ENCODE peak calls at places on chromosomes 1 and 21, in seven cellular contexts. E is small intestine; S is stromal cell of bone marrow; M is stimulated activated CD4-positive, alpha-beta T cell treated with anti-CD3 and anti-CD28 coated beads, Interleukin-2, amount 100 ng/mL, for 24 hours; Z is NCI-H2081 treated with DMSO at 0.1 percent for 48 hours; I is activated CD8-positive, alpha-beta T cell treated with anti-CD3 and anti-CD28 coated beads for 36 hours; V is SK-N-DZ. X is an unnamed sample.
A peak's percentile ranks its signal among the peaks of the same experiment; 100 is the strongest.

GRCh38 chr1:24151175-24151533 is 8.2 kb upstream of the IL22RA1 start:
- DNase-seq in E (peak; percentile 93), S (no peak), M (peak; percentile 9), Z (no peak), I (peak; percentile 41), V (no peak), X (peak; percentile 93)

GRCh38 chr1:32541064-32541566 is 1.9 kb downstream of the ZBTB8A start:
- DNase-seq in E (no peak), S (no peak), M (no peak), Z (no peak), I (no peak), V (no peak), X (no peak)

GRCh38 chr1:20380616-20381035 is 90.0 kb downstream of the VWA5B1 start:
- DNase-seq in E (no peak), S (peak; percentile 80), M (no peak), Z (no peak), I (no peak), V (no peak), X (no peak)

GRCh38 chr1:226212545-226212944 is 10.9 kb upstream of the MIXL1 start:
- DNase-seq in E (no peak), S (no peak), M (no peak), Z (no peak), I (no peak), V (no peak), X (no peak)

GRCh38 chr1:224521904-224522734 is 87.5 kb upstream of the WDR26 start:
- DNase-seq in E (no peak), S (no peak), M (no peak), Z (no peak), I (no peak), V (no peak), X (no peak)

GRCh38 chr1:32960819-32961355 is 3.7 kb downstream of the RNF19B start:
- DNase-seq in E (no peak), S (no peak), M (no peak), Z (no peak), I (no peak), V (no peak), X (no peak)

GRCh38 chr1:101122452-101123166 is 97.0 kb upstream of the DPH5 start:
- DNase-seq in E (no peak), S (no peak), M (no peak), Z (no peak), I (peak; percentile 65), V (no peak), X (no peak)

GRCh38 chr1:211259596-211260126 is 495 bp downstream of the RCOR3 start:
- DNase-seq in E (peak; percentile 48), S (peak; percentile 28), M (peak; percentile 57), Z (peak; percentile 12), I (peak; percentile 70), V (no peak), X (no peak)

GRCh38 chr21:35428489-35428888 is 379.4 kb upstream of the RUNX1 start:
- DNase-seq in E (no peak), S (peak; percentile 10), M (peak; percentile 30), Z (no peak), I (peak; percentile 26), V (no peak), X (no peak)

GRCh38 chr1:234968470-234968869 is 160.2 kb downstream of the TOMM20 start:
- DNase-seq in E (no peak), S (no peak), M (no peak), Z (no peak), I (no peak), V (no peak), X (no peak)

GRCh38 chr1:206502813-206503212 is 4.5 kb upstream of the RASSF5 start:
- DNase-seq in E (no peak), S (no peak), M (no peak), Z (no peak), I (no peak), V (no peak), X (no peak)

GRCh38 chr1:119554188-119554587 is 47.2 kb downstream of the HSD3B1 start:
- DNase-seq in E (no peak), S (peak; percentile 65), M (no peak), Z (peak; percentile 63), I (no peak), V (no peak), X (peak; percentile 31)

GRCh38 chr1:224644553-224645154 is 28.5 kb downstream of the CNIH3 start:
- DNase-seq in E (peak; percentile 84), S (peak; percentile 21), M (peak; percentile 60), Z (no peak), I (peak; percentile 65), V (peak; percentile 57), X (no peak)

GRCh38 chr1:37861151-37861550 is 1.8 kb upstream of the MTF1 start:
- DNase-seq in E (no peak), S (no peak), M (no peak), Z (no peak), I (no peak), V (no peak), X (no peak)